ENCODE peak calls at places on chromosomes 6 and 20, in four cellular contexts. D, Y, P and U are unnamed samples.

GRCh38 chr6:119643866-119644265 is 294.3 kb upstream of the MAN1A1 start:
- DNase-seq in D (no peak), Y (no peak), P (no peak), U (no peak)

GRCh38 chr6:159700970-159701369 is 7.9 kb upstream of the SOD2 start:
- DNase-seq in D (no peak), Y (no peak), P (no peak), U (no peak)

GRCh38 chr6:87825865-87826264 is 123.8 kb upstream of the AKIRIN2 start:
- DNase-seq in D (no peak), Y (no peak), P (no peak), U (no peak)

GRCh38 chr20:63690001-63690897 is 6.2 kb upstream of the TNFRSF6B start:
- DNase-seq in D (no peak), Y (no peak), P (no peak), U (no peak)

GRCh38 chr6:31643818-31644454 is 8.5 kb downstream of the BAG6 start:
- DNase-seq in D (no peak), Y (no peak), P (no peak), U (no peak)

GRCh38 chr20:14245368-14245970 is 91.9 kb downstream of the FLRT3 start:
- DNase-seq in D (no peak), Y (no peak), P (no peak), U (no peak)

GRCh38 chr20:5096463-5096862 is 23.3 kb downstream of the PCNA start:
- DNase-seq in D (no peak), Y (no peak), P (no peak), U (no peak)

GRCh38 chr20:51331466-51331865 is 211.1 kb downstream of the NFATC2 start:
- DNase-seq in D (no peak), Y (no peak), P (no peak), U (no peak)

GRCh38 chr20:47907031-47907670 is 121.9 kb upstream of the SULF2 start:
- DNase-seq in D (no peak), Y (no peak), P (no peak), U (no peak)

GRCh38 chr6:3102875-3103274 is 15.6 kb upstream of the BPHL start:
- DNase-seq in D (no peak), Y (no peak), P (no peak), U (no peak)

GRCh38 chr20:25319241-25320034 is 71.2 kb downstream of the ABHD12 start:
- DNase-seq in D (no peak), Y (no peak), P (no peak), U (peak)

GRCh38 chr20:51500936-51501335 is 41.6 kb downstream of the NFATC2 start:
- DNase-seq in D (no peak), Y (peak), P (no peak), U (no peak)